ENCODE peak calls at places on chromosomes 3 and 15, in six cellular contexts. One of them, this sample, is unnamed.

GRCh38 chr3:152298393-152299242 is 29.9 kb downstream of the MBNL1 start:
- DNase-seq in choroid plexus epithelial cell: peak; percentile 99
- DNase-seq in Peyer's patch: peak; percentile 76
- DNase-seq in glutamatergic neuron: peak; percentile 43
- DNase-seq in AG04450: peak; percentile 95
- DNase-seq in heart right ventricle: peak; percentile 63
- DNase-seq in this sample: no peak

GRCh38 chr3:193873802-193874201 is 262.1 kb upstream of the HES1 start:
- DNase-seq in heart right ventricle: no peak
- DNase-seq in AG04450: no peak
- DNase-seq in Peyer's patch: no peak
- DNase-seq in choroid plexus epithelial cell: no peak
- DNase-seq in glutamatergic neuron: no peak
- DNase-seq in this sample: no peak

GRCh38 chr15:42858540-42858939 is 62.0 kb downstream of the TTBK2 start:
- DNase-seq in heart right ventricle: no peak
- DNase-seq in choroid plexus epithelial cell: no peak
- DNase-seq in Peyer's patch: no peak
- DNase-seq in AG04450: no peak
- DNase-seq in glutamatergic neuron: no peak
- DNase-seq in this sample: no peak

GRCh38 chr3:129481783-129482332 is 41.8 kb downstream of the IFT122 start:
- DNase-seq in glutamatergic neuron: no peak
- DNase-seq in Peyer's patch: peak; percentile 59
- DNase-seq in choroid plexus epithelial cell: peak; percentile 23
- DNase-seq in heart right ventricle: no peak
- DNase-seq in AG04450: no peak
- DNase-seq in this sample: no peak

GRCh38 chr3:142951814-142952213 is 11.7 kb downstream of the PAQR9 start:
- DNase-seq in glutamatergic neuron: no peak
- DNase-seq in heart right ventricle: no peak
- DNase-seq in Peyer's patch: no peak
- DNase-seq in choroid plexus epithelial cell: no peak
- DNase-seq in AG04450: no peak
- DNase-seq in this sample: no peak

GRCh38 chr15:41848595-41848994 is 9.9 kb downstream of the PLA2G4B start:
- DNase-seq in heart right ventricle: no peak
- DNase-seq in AG04450: no peak
- DNase-seq in choroid plexus epithelial cell: no peak
- DNase-seq in glutamatergic neuron: no peak
- DNase-seq in Peyer's patch: no peak
- DNase-seq in this sample: no peak

GRCh38 chr3:47163023-47163989 is 607 bp downstream of the SETD2 start:
- DNase-seq in Peyer's patch: peak; percentile 68
- DNase-seq in glutamatergic neuron: peak; percentile 54
- DNase-seq in heart right ventricle: peak; percentile 40
- DNase-seq in choroid plexus epithelial cell: peak; percentile 41
- DNase-seq in AG04450: no peak
- DNase-seq in this sample: peak; percentile 53

GRCh38 chr15:38691365-38691764 is 126.8 kb upstream of the RASGRP1 start:
- DNase-seq in Peyer's patch: no peak
- DNase-seq in AG04450: no peak
- DNase-seq in heart right ventricle: no peak
- DNase-seq in glutamatergic neuron: no peak
- DNase-seq in choroid plexus epithelial cell: no peak
- DNase-seq in this sample: no peak

GRCh38 chr15:70324001-70324974 is 226.6 kb upstream of the TLE3 start:
- DNase-seq in AG04450: peak; percentile 39
- DNase-seq in Peyer's patch: no peak
- DNase-seq in heart right ventricle: no peak
- DNase-seq in glutamatergic neuron: no peak
- DNase-seq in choroid plexus epithelial cell: peak; percentile 86
- DNase-seq in this sample: no peak

GRCh38 chr3:72100062-72100511 is 315.1 kb upstream of the PROK2 start:
- DNase-seq in glutamatergic neuron: no peak
- DNase-seq in AG04450: no peak
- DNase-seq in Peyer's patch: no peak
- DNase-seq in choroid plexus epithelial cell: no peak
- DNase-seq in heart right ventricle: no peak
- DNase-seq in this sample: no peak

GRCh38 chr3:59436164-59436958 is 386.5 kb upstream of the CFAP20DC start:
- DNase-seq in choroid plexus epithelial cell: no peak
- DNase-seq in glutamatergic neuron: no peak
- DNase-seq in AG04450: no peak
- DNase-seq in Peyer's patch: no peak
- DNase-seq in heart right ventricle: no peak
- DNase-seq in this sample: no peak

GRCh38 chr3:134211797-134212196 is 38.9 kb downstream of the RYK start:
- DNase-seq in heart right ventricle: peak; percentile 36
- DNase-seq in AG04450: no peak
- DNase-seq in choroid plexus epithelial cell: peak; percentile 88
- DNase-seq in glutamatergic neuron: peak; percentile 65
- DNase-seq in Peyer's patch: no peak
- DNase-seq in this sample: peak; percentile 53

GRCh38 chr3:96012941-96013340 is 801.5 kb upstream of the EPHA6 start:
- DNase-seq in AG04450: no peak
- DNase-seq in choroid plexus epithelial cell: no peak
- DNase-seq in glutamatergic neuron: no peak
- DNase-seq in heart right ventricle: no peak
- DNase-seq in Peyer's patch: no peak
- DNase-seq in this sample: no peak

GRCh38 chr3:20097015-20097414 is 56.8 kb downstream of the KAT2B start:
- DNase-seq in choroid plexus epithelial cell: peak; percentile 36
- DNase-seq in glutamatergic neuron: no peak
- DNase-seq in heart right ventricle: no peak
- DNase-seq in Peyer's patch: no peak
- DNase-seq in AG04450: no peak
- DNase-seq in this sample: no peak

GRCh38 chr15:50665938-50666337 is 20.7 kb downstream of the TRPM7 start:
- DNase-seq in choroid plexus epithelial cell: no peak
- DNase-seq in glutamatergic neuron: no peak
- DNase-seq in AG04450: no peak
- DNase-seq in Peyer's patch: no peak
- DNase-seq in heart right ventricle: no peak
- DNase-seq in this sample: no peak
- TF ChIP-seq CTCF in choroid plexus epithelial cell: no peak
- TF ChIP-seq CTCF in glutamatergic neuron: no peak
- TF ChIP-seq CTCF in AG04450: no peak
- TF ChIP-seq CTCF in Peyer's patch: no peak
- TF ChIP-seq CTCF in heart right ventricle: no peak
- TF ChIP-seq CTCF in this sample: no peak

GRCh38 chr3:132660056-132660744 is at the start of gene UBA5:
- DNase-seq in AG04450: no peak
- DNase-seq in heart right ventricle: peak; percentile 77
- DNase-seq in Peyer's patch: peak; percentile 83
- DNase-seq in glutamatergic neuron: peak; percentile 70
- DNase-seq in choroid plexus epithelial cell: peak; percentile 61
- DNase-seq in this sample: peak; percentile 50
- TF ChIP-seq CTCF in AG04450: no peak
- TF ChIP-seq CTCF in heart right ventricle: no peak
- TF ChIP-seq CTCF in Peyer's patch: no peak
- TF ChIP-seq CTCF in glutamatergic neuron: no peak
- TF ChIP-seq CTCF in choroid plexus epithelial cell: no peak
- TF ChIP-seq CTCF in this sample: no peak

GRCh38 chr15:75335705-75336355 is at the start of gene COMMD4:
- DNase-seq in choroid plexus epithelial cell: peak; percentile 96
- DNase-seq in glutamatergic neuron: peak; percentile 98
- DNase-seq in heart right ventricle: peak; percentile 97
- DNase-seq in AG04450: peak; percentile 88
- DNase-seq in Peyer's patch: peak; percentile 97
- DNase-seq in this sample: peak; percentile 95
- TF ChIP-seq CTCF in choroid plexus epithelial cell: no peak
- TF ChIP-seq CTCF in glutamatergic neuron: no peak
- TF ChIP-seq CTCF in heart right ventricle: no peak
- TF ChIP-seq CTCF in AG04450: no peak
- TF ChIP-seq CTCF in Peyer's patch: no peak
- TF ChIP-seq CTCF in this sample: no peak

DNA sequence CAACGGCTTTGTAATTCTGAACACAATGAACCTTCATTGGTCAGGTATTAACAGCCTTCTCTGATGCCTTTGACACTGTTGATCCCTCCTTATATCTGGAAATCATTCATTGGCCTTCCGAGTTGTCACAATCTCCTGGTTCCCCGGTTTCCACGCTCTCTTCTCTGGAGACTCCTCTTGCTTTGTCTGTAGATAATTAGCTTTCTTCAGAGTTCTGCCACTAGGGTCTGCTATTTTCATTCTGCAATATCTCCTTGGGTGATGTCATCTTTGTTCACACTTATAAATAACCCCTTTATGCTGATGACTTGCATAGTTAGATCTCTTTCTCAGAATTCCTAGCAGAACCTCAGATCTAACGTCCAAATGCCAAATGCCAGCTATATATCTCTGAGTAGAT is 583.8 kb upstream of the ZNF717 start:
- DNase-seq in choroid plexus epithelial cell: peak; percentile 82
- DNase-seq in Peyer's patch: no peak
- DNase-seq in glutamatergic neuron: no peak
- DNase-seq in heart right ventricle: no peak
- DNase-seq in AG04450: no peak
- DNase-seq in this sample: no peak
- TF ChIP-seq CTCF in choroid plexus epithelial cell: peak; percentile 73
- TF ChIP-seq CTCF in Peyer's patch: no peak
- TF ChIP-seq CTCF in glutamatergic neuron: peak; percentile 43
- TF ChIP-seq CTCF in heart right ventricle: peak; percentile 31
- TF ChIP-seq CTCF in AG04450: peak; percentile 60
- TF ChIP-seq CTCF in this sample: no peak

GRCh38 chr15:75182187-75183131 is 19.2 kb upstream of the C15orf39 start:
- DNase-seq in AG04450: no peak
- DNase-seq in heart right ventricle: no peak
- DNase-seq in Peyer's patch: peak; percentile 65
- DNase-seq in glutamatergic neuron: no peak
- DNase-seq in choroid plexus epithelial cell: no peak
- DNase-seq in this sample: no peak
- TF ChIP-seq CTCF in AG04450: no peak
- TF ChIP-seq CTCF in heart right ventricle: no peak
- TF ChIP-seq CTCF in Peyer's patch: no peak
- TF ChIP-seq CTCF in glutamatergic neuron: no peak
- TF ChIP-seq CTCF in choroid plexus epithelial cell: no peak
- TF ChIP-seq CTCF in this sample: no peak

DNA sequence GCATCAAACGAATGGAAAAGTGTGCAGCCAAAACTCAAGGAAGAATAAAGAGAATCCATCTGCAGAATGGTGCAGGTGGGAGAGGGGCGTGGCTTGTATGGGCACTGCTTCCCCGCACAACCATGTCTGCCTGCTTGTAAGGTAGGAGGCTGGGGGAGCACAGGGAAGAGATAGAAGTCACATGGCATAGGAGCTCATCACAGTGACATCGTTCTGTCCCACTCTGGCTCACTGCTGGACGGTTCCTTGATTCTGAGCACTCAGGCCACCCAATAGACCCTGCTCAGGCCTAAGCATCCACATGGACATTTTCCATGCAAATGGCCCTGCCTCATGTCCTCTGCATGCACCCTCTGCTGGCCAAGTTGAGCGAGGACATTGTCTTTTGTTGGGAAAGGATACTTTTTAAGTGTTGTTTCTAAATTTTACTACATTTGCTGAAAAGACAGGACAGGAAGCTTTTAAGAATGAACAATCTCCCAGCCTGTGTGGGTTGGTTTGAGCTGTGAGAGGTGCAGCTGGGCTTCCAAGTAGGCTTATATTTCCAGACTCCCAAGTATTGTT is 3.1 kb downstream of the MYLK start:
- DNase-seq in Peyer's patch: no peak
- DNase-seq in glutamatergic neuron: peak; percentile 57
- DNase-seq in choroid plexus epithelial cell: peak; percentile 76
- DNase-seq in AG04450: peak; percentile 13
- DNase-seq in heart right ventricle: no peak
- DNase-seq in this sample: peak; percentile 31
- TF ChIP-seq CTCF in Peyer's patch: no peak
- TF ChIP-seq CTCF in glutamatergic neuron: peak; percentile 63
- TF ChIP-seq CTCF in choroid plexus epithelial cell: peak; percentile 90
- TF ChIP-seq CTCF in AG04450: peak; percentile 73
- TF ChIP-seq CTCF in heart right ventricle: peak; percentile 24
- TF ChIP-seq CTCF in this sample: peak; percentile 56

GRCh38 chr3:155859859-155860258 is 5.6 kb upstream of the SLC33A1 start:
- DNase-seq in choroid plexus epithelial cell: peak; percentile 65
- DNase-seq in glutamatergic neuron: no peak
- DNase-seq in Peyer's patch: no peak
- DNase-seq in heart right ventricle: no peak
- DNase-seq in AG04450: no peak
- DNase-seq in this sample: no peak

GRCh38 chr3:155853214-155854146 is 747 bp downstream of the SLC33A1 start:
- DNase-seq in choroid plexus epithelial cell: no peak
- DNase-seq in heart right ventricle: peak; percentile 9
- DNase-seq in Peyer's patch: peak; percentile 55
- DNase-seq in AG04450: no peak
- DNase-seq in glutamatergic neuron: peak; percentile 59
- DNase-seq in this sample: peak; percentile 41

GRCh38 chr3:155854147-155854940 is at the start of gene SLC33A1:
- DNase-seq in glutamatergic neuron: peak; percentile 98
- DNase-seq in AG04450: peak; percentile 98
- DNase-seq in choroid plexus epithelial cell: peak; percentile 100
- DNase-seq in heart right ventricle: peak; percentile 99
- DNase-seq in Peyer's patch: peak; percentile 100
- DNase-seq in this sample: peak; percentile 99
- TF ChIP-seq CTCF in glutamatergic neuron: peak; percentile 13
- TF ChIP-seq CTCF in AG04450: no peak
- TF ChIP-seq CTCF in choroid plexus epithelial cell: no peak
- TF ChIP-seq CTCF in heart right ventricle: no peak
- TF ChIP-seq CTCF in Peyer's patch: no peak
- TF ChIP-seq CTCF in this sample: no peak

GRCh38 chr15:80367094-80367493 is 37.1 kb upstream of the ARNT2 start:
- DNase-seq in glutamatergic neuron: no peak
- DNase-seq in Peyer's patch: no peak
- DNase-seq in heart right ventricle: no peak
- DNase-seq in choroid plexus epithelial cell: peak; percentile 13
- DNase-seq in AG04450: no peak
- DNase-seq in this sample: no peak
- TF ChIP-seq CTCF in glutamatergic neuron: no peak
- TF ChIP-seq CTCF in Peyer's patch: no peak
- TF ChIP-seq CTCF in heart right ventricle: no peak
- TF ChIP-seq CTCF in choroid plexus epithelial cell: peak; percentile 16
- TF ChIP-seq CTCF in AG04450: peak; percentile 9
- TF ChIP-seq CTCF in this sample: no peak

DNA sequence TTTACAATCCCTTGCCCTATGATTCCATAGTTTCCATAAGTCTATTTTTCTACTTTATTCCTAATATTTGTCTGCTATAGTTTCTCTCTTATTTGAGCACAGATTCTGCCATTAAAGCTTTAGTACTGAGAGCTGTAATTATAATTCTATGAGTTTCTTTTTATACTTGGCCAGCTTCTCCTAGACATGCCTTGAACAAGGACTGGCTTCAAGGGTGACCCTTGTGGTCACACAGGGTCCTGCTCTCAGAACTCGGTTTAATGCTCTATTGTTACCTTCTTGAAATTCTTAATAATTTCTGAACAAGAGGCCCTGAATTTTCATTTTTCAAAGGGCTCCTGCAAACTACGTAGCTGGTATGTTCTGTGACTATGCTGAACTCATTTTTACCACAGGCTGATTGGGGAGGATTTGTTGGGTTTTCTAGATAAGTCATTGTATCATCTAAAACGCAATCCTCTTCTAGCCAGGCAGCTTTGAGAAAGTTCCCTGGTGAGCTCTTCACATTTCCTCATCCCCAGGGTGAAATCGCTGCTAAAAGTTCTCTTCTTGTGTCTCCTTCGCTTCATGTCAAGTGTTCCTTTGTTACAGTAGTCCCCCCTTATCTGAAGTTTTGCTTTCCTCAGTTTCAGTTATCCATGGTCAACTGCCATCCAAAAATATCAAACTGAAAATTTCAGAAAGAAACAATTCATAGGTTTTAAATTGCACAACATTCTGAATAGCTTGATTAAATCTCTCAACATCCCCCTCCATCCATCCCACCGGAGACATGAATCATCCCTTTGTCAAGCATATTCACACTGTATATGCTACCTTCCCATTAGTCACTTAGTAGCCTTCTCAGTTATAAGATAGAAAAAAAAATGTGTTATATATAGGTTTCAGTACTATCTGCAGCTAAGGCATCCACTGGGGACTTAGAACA is 12.6 kb upstream of the PLCL2 start:
- DNase-seq in AG04450: no peak
- DNase-seq in heart right ventricle: no peak
- DNase-seq in Peyer's patch: no peak
- DNase-seq in glutamatergic neuron: no peak
- DNase-seq in choroid plexus epithelial cell: peak; percentile 54
- DNase-seq in this sample: no peak
- TF ChIP-seq CTCF in AG04450: no peak
- TF ChIP-seq CTCF in heart right ventricle: no peak
- TF ChIP-seq CTCF in Peyer's patch: no peak
- TF ChIP-seq CTCF in glutamatergic neuron: peak; percentile 34
- TF ChIP-seq CTCF in choroid plexus epithelial cell: peak; percentile 10
- TF ChIP-seq CTCF in this sample: no peak